ENCODE peak calls at places on chromosomes 16 and 17, in eight cellular contexts. N is activated T-cell treated with anti-CD3 and anti-CD28 coated beads for 48 hours, E is MCF 10A, Y is tibial artery, A is testis, G is left cardiac atrium, K is ELF-1, L is WTC11. R is an unnamed sample.

GRCh38 chr16:88713568-88714419 is 7.5 kb downstream of the CTU2 start:
- DNase-seq in N (no peak), E (no peak), Y (no peak), A (no peak), G (no peak), K (no peak), L (no peak), R (no peak)

GRCh38 chr17:75004371-75004770 is 8.1 kb upstream of the MRPL58 start:
- DNase-seq in N (no peak), E (no peak), Y (no peak), A (no peak), G (no peak), K (no peak), L (no peak), R (no peak)

GRCh38 chr17:81967244-81967532 is 6.2 kb upstream of the NOTUM start:
- DNase-seq in N (no peak), E (no peak), Y (no peak), A (no peak), G (no peak), K (no peak), L (no peak), R (no peak)

GRCh38 chr16:53732296-53732929 is 28.5 kb downstream of the FTO start:
- DNase-seq in N (no peak), E (no peak), Y (no peak), A (no peak), G (no peak), K (peak), L (no peak), R (no peak)

GRCh38 chr16:75433732-75434413 is 570 bp upstream of the CFDP1 start:
- DNase-seq in N (no peak), E (peak), Y (peak), A (peak), G (no peak), K (peak), L (peak), R (peak)

GRCh38 chr17:65228734-65229390 is 91.7 kb downstream of the RGS9 start:
- DNase-seq in N (peak), E (no peak), Y (no peak), A (peak), G (no peak), K (no peak), L (no peak), R (no peak)

GRCh38 chr16:74073471-74073870 is 223.1 kb upstream of the PSMD7 start:
- DNase-seq in N (no peak), E (no peak), Y (no peak), A (no peak), G (no peak), K (no peak), L (no peak), R (no peak)

GRCh38 chr16:81908466-81909230 is 102.6 kb downstream of the SDR42E1 start:
- DNase-seq in N (no peak), E (peak), Y (no peak), A (no peak), G (no peak), K (no peak), L (no peak), R (no peak)

GRCh38 chr16:70725024-70725911 is 39.4 kb upstream of the MTSS2 start:
- DNase-seq in N (no peak), E (no peak), Y (peak), A (peak), G (no peak), K (peak), L (no peak), R (peak)

GRCh38 chr16:608019-608418 is 18.2 kb downstream of the RAB40C start:
- DNase-seq in N (peak), E (no peak), Y (no peak), A (no peak), G (no peak), K (no peak), L (no peak), R (no peak)

GRCh38 chr16:30094541-30095165 is 1.4 kb downstream of the YPEL3 start:
- DNase-seq in N (no peak), E (no peak), Y (no peak), A (no peak), G (no peak), K (no peak), L (no peak), R (no peak)

GRCh38 chr17:70295329-70295728 is 126.0 kb downstream of the KCNJ2 start:
- DNase-seq in N (no peak), E (peak), Y (no peak), A (no peak), G (no peak), K (no peak), L (no peak), R (no peak)

GRCh38 chr16:65222049-65222448 is 100.2 kb upstream of the CDH11 start:
- DNase-seq in N (no peak), E (no peak), Y (no peak), A (no peak), G (no peak), K (no peak), L (no peak), R (no peak)

GRCh38 chr17:41178341-41178740 is 320 bp upstream of the KRTAP4-2 start:
- DNase-seq in N (no peak), E (no peak), Y (no peak), A (no peak), G (no peak), K (no peak), L (no peak), R (no peak)

GRCh38 chr17:77107506-77108433 is 33.0 kb upstream of the SEC14L1 start:
- DNase-seq in N (peak), E (no peak), Y (no peak), A (no peak), G (no peak), K (no peak), L (no peak), R (no peak)

GRCh38 chr16:88196471-88197400 is 186.0 kb upstream of the ZNF469 start:
- DNase-seq in N (no peak), E (no peak), Y (no peak), A (no peak), G (no peak), K (no peak), L (no peak), R (no peak)

GRCh38 chr17:334974-335481 is 17.6 kb downstream of the RPH3AL start:
- DNase-seq in N (no peak), E (no peak), Y (peak), A (no peak), G (no peak), K (no peak), L (no peak), R (no peak)

GRCh38 chr17:65222216-65222738 is 85.1 kb downstream of the RGS9 start:
- DNase-seq in N (no peak), E (no peak), Y (no peak), A (no peak), G (no peak), K (no peak), L (no peak), R (no peak)

GRCh38 chr16:71373073-71373472 is 14.6 kb downstream of the CALB2 start:
- DNase-seq in N (no peak), E (peak), Y (no peak), A (no peak), G (no peak), K (no peak), L (no peak), R (no peak)

GRCh38 chr16:23869052-23869451 is 33.3 kb downstream of the PRKCB start:
- DNase-seq in N (no peak), E (no peak), Y (no peak), A (no peak), G (no peak), K (no peak), L (no peak), R (no peak)

GRCh38 chr17:45792437-45792836 is 8.3 kb downstream of the CRHR1 start:
- DNase-seq in N (no peak), E (no peak), Y (no peak), A (no peak), G (no peak), K (no peak), L (no peak), R (no peak)

GRCh38 chr17:72021417-72022041 is 99.3 kb upstream of the SOX9 start:
- DNase-seq in N (no peak), E (no peak), Y (no peak), A (no peak), G (no peak), K (no peak), L (no peak), R (no peak)

GRCh38 chr16:69513180-69513966 is 52.4 kb upstream of the NFAT5 start:
- DNase-seq in N (no peak), E (peak), Y (no peak), A (no peak), G (no peak), K (peak), L (no peak), R (no peak)

GRCh38 chr17:8393470-8394231 is 4.0 kb downstream of the RNF222 start:
- DNase-seq in N (no peak), E (no peak), Y (no peak), A (no peak), G (no peak), K (peak), L (no peak), R (peak)

GRCh38 chr16:2056077-2056476 is 8.3 kb downstream of the TSC2 start:
- DNase-seq in N (no peak), E (no peak), Y (no peak), A (no peak), G (no peak), K (peak), L (no peak), R (no peak)

GRCh38 chr17:41016578-41017215 is 7.8 kb upstream of the KRTAP3-1 start:
- DNase-seq in N (no peak), E (no peak), Y (no peak), A (no peak), G (no peak), K (no peak), L (no peak), R (no peak)